ENCODE peak calls at places on chromosomes 16 and 17, in five cellular contexts. K is CD4-positive, CD25-positive, alpha-beta regulatory T cell; M is lung; W is Peyer's patch; E is small intestine. I is an unnamed sample.
A peak's percentile ranks its signal among the peaks of the same experiment; 100 is the strongest.

GRCh38 chr16:85458952-85459351 is 154.2 kb upstream of the GSE1 start:
- DNase-seq in W (no peak), E (no peak), K (no peak), M (no peak), I (peak; percentile 77)

GRCh38 chr16:30418350-30419181 is 11.2 kb downstream of the ZNF771 start:
- DNase-seq in E (no peak), K (no peak), M (no peak), W (no peak), I (no peak)

GRCh38 chr17:17837966-17838962 is 1.5 kb upstream of the SREBF1 start:
- DNase-seq in M (peak; percentile 75), W (no peak), E (peak; percentile 61), K (no peak), I (no peak)

GRCh38 chr17:35286120-35286781 is 43.4 kb downstream of the SLFN5 start:
- DNase-seq in W (no peak), M (no peak), E (peak; percentile 7), K (no peak), I (no peak)

GRCh38 chr17:34171245-34171818 is 83.8 kb upstream of the CCL2 start:
- DNase-seq in K (no peak), M (peak; percentile 60), E (peak; percentile 56), W (peak; percentile 82), I (peak; percentile 63)

GRCh38 chr17:731943-732787 is at the start of gene TLCD3A:
- DNase-seq in K (peak; percentile 32), W (peak; percentile 80), E (peak; percentile 64), M (peak; percentile 70), I (peak; percentile 87)

GRCh38 chr16:66036775-66037715 is 329.4 kb upstream of the CDH5 start:
- DNase-seq in M (no peak), W (peak; percentile 17), K (no peak), E (no peak), I (no peak)

GRCh38 chr16:73365010-73365409 is 317.1 kb upstream of the ZFHX3 start:
- DNase-seq in M (no peak), W (no peak), E (peak; percentile 25), K (no peak), I (peak; percentile 52)

GRCh38 chr16:54934536-54935410 is 4.1 kb downstream of the IRX5 start:
- DNase-seq in E (no peak), W (no peak), M (peak; percentile 66), K (no peak), I (no peak)

GRCh38 chr16:57651344-57652333 is 16.5 kb upstream of the ADGRG3 start:
- DNase-seq in W (no peak), M (no peak), K (no peak), E (no peak), I (no peak)

GRCh38 chr16:53220585-53220984 is 165.8 kb downstream of the CHD9 start:
- DNase-seq in W (no peak), M (no peak), E (peak; percentile 9), K (no peak), I (no peak)

GRCh38 chr17:19237389-19238166 is 412 bp downstream of the EPN2 start:
- DNase-seq in M (peak; percentile 33), W (peak; percentile 66), K (peak; percentile 24), E (no peak), I (peak; percentile 37)

GRCh38 chr16:58324792-58325191 is 30.0 kb upstream of the PRSS54 start:
- DNase-seq in M (no peak), E (no peak), K (no peak), W (no peak), I (no peak)

GRCh38 chr16:68091604-68092261 is 6.6 kb downstream of the NFATC3 start:
- DNase-seq in E (no peak), K (no peak), W (no peak), M (no peak), I (no peak)

GRCh38 chr16:68088130-68088972 is 3.2 kb downstream of the NFATC3 start:
- DNase-seq in W (no peak), K (no peak), E (no peak), M (no peak), I (no peak)

GRCh38 chr16:68089067-68089466 is 3.9 kb downstream of the NFATC3 start:
- DNase-seq in M (no peak), E (no peak), K (no peak), W (no peak), I (no peak)

GRCh38 chr16:68090526-68090925 is 5.4 kb downstream of the NFATC3 start:
- DNase-seq in W (no peak), K (no peak), M (no peak), E (no peak), I (no peak)

GRCh38 chr16:68090109-68090508 is 4.9 kb downstream of the NFATC3 start:
- DNase-seq in W (no peak), M (no peak), K (no peak), E (no peak), I (no peak)
- H3K4me1 ChIP-seq in W (no peaks in the 10 kb centered on the region), M (peaks cover 2% of the 10 kb centered on the region), K (peaks cover 87% of the 10 kb centered on the region), E (peaks cover 15% of the 10 kb centered on the region), I (peaks cover 85% of the 10 kb centered on the region)

GRCh38 chr17:1997587-1998425 is 27.3 kb downstream of the RTN4RL1 start:
- DNase-seq in M (peak; percentile 45), K (no peak), W (peak; percentile 77), E (peak; percentile 90), I (peak; percentile 89)
- H3K4me3 ChIP-seq in M (peak overlapping the region; percentile 31), K (no peak overlapping the region), W (peak overlapping the region; percentile 30), E (peak overlapping the region; percentile 65), I (peak overlapping the region; percentile 50)

GRCh38 chr16:25855818-25856217 is 164.1 kb downstream of the HS3ST4 start:
- DNase-seq in K (no peak), E (no peak), W (no peak), M (no peak), I (no peak)
- H3K4me1 ChIP-seq in K (no peaks in the 10 kb centered on the region), E (no peaks in the 10 kb centered on the region), W (no peaks in the 10 kb centered on the region), M (no peaks in the 10 kb centered on the region), I (no peaks in the 10 kb centered on the region)

GRCh38 chr16:80803341-80804060 is 897 bp downstream of the CDYL2 start:
- DNase-seq in K (peak; percentile 12), M (peak; percentile 37), E (peak; percentile 52), W (peak; percentile 68), I (peak; percentile 45)

GRCh38 chr16:80802129-80802528 is 2.3 kb downstream of the CDYL2 start:
- DNase-seq in K (no peak), W (no peak), M (no peak), E (no peak), I (no peak)

GRCh38 chr16:80804451-80805383 is at the start of gene CDYL2:
- DNase-seq in E (peak; percentile 70), K (peak; percentile 26), M (peak; percentile 29), W (peak; percentile 73), I (peak; percentile 65)

GRCh38 chr16:80804061-80804450 is 342 bp downstream of the CDYL2 start:
- DNase-seq in W (peak; percentile 64), M (peak; percentile 42), K (peak; percentile 15), E (peak; percentile 55), I (no peak)

DNA sequence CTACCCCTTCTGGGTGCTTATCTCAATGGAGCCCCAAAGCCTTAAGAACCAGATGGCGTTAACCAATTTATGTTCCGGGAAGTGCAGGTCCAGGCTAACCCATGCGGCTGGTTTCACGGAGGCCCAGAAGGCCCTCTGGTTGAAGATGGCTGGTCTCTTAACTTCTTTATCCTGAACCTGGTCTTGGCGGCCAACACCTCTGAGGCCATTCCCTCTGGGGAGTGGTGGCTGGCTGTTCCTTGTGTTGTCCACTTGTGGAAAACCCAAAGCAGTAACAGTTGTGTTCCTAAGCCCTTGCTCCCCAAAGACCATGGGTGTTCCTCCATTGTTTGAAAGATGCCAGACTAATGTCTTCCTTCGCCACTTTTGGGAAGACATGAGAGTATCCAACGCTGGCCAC is 1.5 kb downstream of the CDYL2 start:
- DNase-seq in E (no peak), M (no peak), W (no peak), K (no peak), I (no peak)
- H3K4me3 ChIP-seq in E (peak overlapping the region; percentile 96), M (no peak overlapping the region), W (peak overlapping the region; percentile 64), K (peak overlapping the region; percentile 16), I (peak overlapping the region; percentile 60)

GRCh38 chr16:28064706-28065249 is 1.3 kb upstream of the GSG1L start:
- DNase-seq in E (no peak), W (no peak), M (no peak), K (no peak), I (no peak)

GRCh38 chr16:28069921-28070794 is 6.6 kb upstream of the GSG1L start:
- DNase-seq in K (no peak), M (no peak), E (no peak), W (no peak), I (no peak)

GRCh38 chr16:28064150-28064549 is 636 bp upstream of the GSG1L start:
- DNase-seq in W (no peak), M (no peak), E (no peak), K (no peak), I (no peak)

GRCh38 chr16:28067604-28068382 is 4.3 kb upstream of the GSG1L start:
- DNase-seq in E (no peak), W (no peak), K (no peak), M (no peak), I (no peak)

GRCh38 chr16:28068976-28069375 is 5.5 kb upstream of the GSG1L start:
- DNase-seq in M (no peak), W (no peak), E (no peak), K (no peak), I (no peak)
- H3K4me1 ChIP-seq in M (no peaks in the 10 kb centered on the region), W (no peaks in the 10 kb centered on the region), E (no peaks in the 10 kb centered on the region), K (no peaks in the 10 kb centered on the region), I (no peaks in the 10 kb centered on the region)

DNA sequence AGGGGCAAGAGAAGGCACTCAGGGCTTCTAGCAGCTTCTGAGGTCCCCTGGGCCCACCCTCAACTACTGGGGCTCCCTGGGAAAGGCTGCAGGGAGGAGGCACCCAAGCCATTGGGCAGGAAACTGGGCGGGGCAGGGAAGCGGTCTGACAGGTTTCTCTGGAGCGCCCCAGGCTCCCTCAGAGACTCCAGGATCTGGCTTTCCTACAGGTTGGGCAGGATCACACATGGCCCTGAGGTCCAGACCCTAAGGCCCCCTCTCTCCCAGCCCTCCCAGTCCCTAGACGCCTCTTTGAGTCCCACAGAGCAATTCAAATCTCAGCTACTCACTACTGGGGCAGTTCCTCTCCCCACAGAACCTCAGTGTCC is 14.3 kb downstream of the JUP start:
- DNase-seq in W (peak; percentile 85), M (peak; percentile 72), K (no peak), E (peak; percentile 91), I (peak; percentile 90)
- H3K4me3 ChIP-seq in W (no peak overlapping the region), M (no peak overlapping the region), K (no peak overlapping the region), E (no peak overlapping the region), I (no peak overlapping the region)

GRCh38 chr17:45409659-45410076 is 23.0 kb downstream of the ARHGAP27 start:
- DNase-seq in K (no peak), E (no peak), M (no peak), W (no peak), I (no peak)

GRCh38 chr17:45406107-45406506 is 26.6 kb downstream of the ARHGAP27 start:
- DNase-seq in M (no peak), K (no peak), E (peak; percentile 86), W (no peak), I (no peak)

GRCh38 chr17:45411348-45412105 is 21.1 kb downstream of the ARHGAP27 start:
- DNase-seq in W (peak; percentile 84), M (no peak), E (peak; percentile 72), K (no peak), I (no peak)

GRCh38 chr17:45410144-45411091 is 22.3 kb downstream of the ARHGAP27 start:
- DNase-seq in M (no peak), K (peak; percentile 39), W (peak; percentile 84), E (no peak), I (no peak)

GRCh38 chr17:45408611-45409421 is 23.9 kb downstream of the ARHGAP27 start:
- DNase-seq in M (no peak), K (no peak), W (no peak), E (peak; percentile 62), I (no peak)
- H3K4me1 ChIP-seq in M (peaks cover 39% of the 10 kb centered on the region), K (peaks cover 50% of the 10 kb centered on the region), W (peaks cover 41% of the 10 kb centered on the region), E (peaks cover 11% of the 10 kb centered on the region), I (peaks cover 84% of the 10 kb centered on the region)

I was measured in stomach.